ENCODE peak calls at places on chromosomes 1 and 21, in four cellular contexts. F, Y, I and M are unnamed samples. For H3K9me3 and H3K4me1, the result is how much of the 10 kb centered on the place peaks cover.

GRCh38 chr1:156823210-156823790 is 6.7 kb upstream of the SH2D2A start:
- DNase-seq in I (no peak), F (no peak), Y (peak), M (no peak)

GRCh38 chr1:14487671-14488070 is 110.8 kb upstream of the KAZN start:
- DNase-seq in I (peak), F (no peak), Y (peak), M (no peak)

GRCh38 chr1:160539896-160540858 is 17.1 kb upstream of the SLAMF6 start:
- DNase-seq in F (no peak), Y (no peak), I (peak), M (no peak)

GRCh38 chr1:239952348-239953307 is 139.1 kb upstream of the FMN2 start:
- DNase-seq in Y (peak), I (peak), F (no peak), M (no peak)

GRCh38 chr1:98824724-98825123 is 163.2 kb downstream of the SNX7 start:
- DNase-seq in F (no peak), I (no peak), Y (no peak), M (no peak)

GRCh38 chr1:10054465-10054864 is 21.7 kb downstream of the UBE4B start:
- DNase-seq in I (no peak), F (no peak), Y (no peak), M (no peak)

GRCh38 chr1:222068937-222069336 is 327.0 kb upstream of the DUSP10 start:
- DNase-seq in Y (peak), F (no peak), I (no peak), M (no peak)

GRCh38 chr1:199780091-199780490 is 247.4 kb upstream of the NR5A2 start:
- DNase-seq in I (no peak), F (no peak), Y (no peak), M (no peak)

GRCh38 chr1:236259043-236259442 is 22.7 kb downstream of the ERO1B start:
- DNase-seq in Y (no peak), I (no peak), F (no peak), M (no peak)

GRCh38 chr1:209354111-209354839 is 229.2 kb upstream of the CAMK1G start:
- DNase-seq in Y (peak), F (peak), I (peak), M (peak)

GRCh38 chr1:93251966-93252365 is 71.4 kb downstream of the CCDC18 start:
- DNase-seq in I (no peak), F (no peak), Y (no peak), M (no peak)

GRCh38 chr1:232884262-232884661 is 66.1 kb upstream of the NTPCR start:
- DNase-seq in I (no peak), F (no peak), Y (peak), M (no peak)

GRCh38 chr1:100277866-100278265 is 11.8 kb downstream of the RTCA start:
- DNase-seq in F (no peak), Y (no peak), I (no peak), M (no peak)

GRCh38 chr1:183331095-183331742 is 87.0 kb downstream of the NMNAT2 start:
- DNase-seq in I (no peak), F (no peak), Y (no peak), M (no peak)

GRCh38 chr21:45289655-45290515 is 2.2 kb upstream of the POFUT2 start:
- DNase-seq in F (no peak), I (no peak), Y (peak), M (no peak)

GRCh38 chr1:244964112-244964971 is 100.0 kb upstream of the HNRNPU start:
- DNase-seq in I (peak), Y (peak), F (no peak), M (no peak)

GRCh38 chr1:230047114-230047865 is 19.7 kb upstream of the GALNT2 start:
- DNase-seq in I (peak), Y (peak), F (no peak), M (no peak)

GRCh38 chr1:21397813-21398188 is 42.1 kb upstream of the NBPF3 start:
- DNase-seq in Y (no peak), F (no peak), I (peak), M (no peak)

GRCh38 chr1:113046569-113046968 is 26.4 kb upstream of the LRIG2 start:
- DNase-seq in I (no peak), Y (no peak), F (no peak), M (no peak)

GRCh38 chr1:28436211-28436769 is 66.8 kb downstream of the PHACTR4 start:
- DNase-seq in I (no peak), Y (peak), F (no peak), M (no peak)

GRCh38 chr1:166032901-166033371 is 133.9 kb downstream of the FAM78B start:
- DNase-seq in Y (no peak), F (peak), I (no peak), M (no peak)

GRCh38 chr1:80447533-80447932 is 1353.2 kb upstream of the ADGRL2 start:
- DNase-seq in Y (peak), I (no peak), F (no peak), M (no peak)

GRCh38 chr1:9699361-9699760 is 47.8 kb downstream of the PIK3CD start:
- DNase-seq in Y (peak), I (no peak), F (no peak), M (no peak)

GRCh38 chr1:156673387-156674121 is 3.7 kb downstream of the NES start:
- DNase-seq in F (no peak), Y (no peak), I (peak), M (no peak)

GRCh38 chr1:155206891-155207577 is 663 bp downstream of the THBS3 start:
- DNase-seq in F (peak), I (peak), Y (peak), M (peak)

GRCh38 chr21:33751120-33751519 is 108.8 kb downstream of the ITSN1 start:
- DNase-seq in Y (no peak), F (no peak), I (peak), M (no peak)

DNA sequence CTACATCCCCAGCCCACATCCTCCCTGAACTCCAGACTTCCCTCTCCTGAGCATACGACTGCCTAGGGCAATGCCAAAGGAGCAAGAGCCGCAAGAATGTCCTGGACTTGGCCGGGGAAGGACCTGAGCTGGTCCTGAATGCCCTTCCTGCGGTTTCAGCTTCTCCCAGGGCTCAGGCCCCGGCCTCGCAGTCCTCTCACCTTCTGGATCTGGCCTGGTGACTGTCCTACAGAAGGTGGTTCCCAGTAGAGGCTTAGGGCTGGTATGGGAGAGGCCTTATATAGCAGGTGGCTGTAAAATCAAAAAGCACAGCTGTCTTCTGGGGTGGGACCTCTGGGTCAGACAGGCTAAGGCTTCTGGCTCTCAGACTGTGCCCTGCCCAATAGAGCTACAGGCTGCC is at the start of gene LYPD8:
- DNase-seq in Y (no peak), F (no peak), I (no peak), M (no peak)
- H3K9me3 ChIP-seq in Y (under half), F (under half), I (under half), M (under half)

GRCh38 chr1:68188060-68188538 is 44.2 kb downstream of the WLS start:
- DNase-seq in F (no peak), I (peak), Y (no peak), M (no peak)
- TF ChIP-seq CTCF in F (no peak), I (no peak), Y (no peak), M (no peak)

GRCh38 chr1:94617139-94617805 is 75.7 kb upstream of the F3 start:
- DNase-seq in F (no peak), I (no peak), Y (peak), M (no peak)

GRCh38 chr1:94614980-94615379 is 73.4 kb upstream of the F3 start:
- DNase-seq in Y (no peak), I (no peak), F (no peak), M (peak)

GRCh38 chr1:94614168-94614815 is 72.7 kb upstream of the F3 start:
- DNase-seq in F (no peak), Y (no peak), I (no peak), M (no peak)

GRCh38 chr1:94617957-94618739 is 76.6 kb upstream of the F3 start:
- DNase-seq in Y (no peak), F (no peak), I (no peak), M (no peak)

DNA sequence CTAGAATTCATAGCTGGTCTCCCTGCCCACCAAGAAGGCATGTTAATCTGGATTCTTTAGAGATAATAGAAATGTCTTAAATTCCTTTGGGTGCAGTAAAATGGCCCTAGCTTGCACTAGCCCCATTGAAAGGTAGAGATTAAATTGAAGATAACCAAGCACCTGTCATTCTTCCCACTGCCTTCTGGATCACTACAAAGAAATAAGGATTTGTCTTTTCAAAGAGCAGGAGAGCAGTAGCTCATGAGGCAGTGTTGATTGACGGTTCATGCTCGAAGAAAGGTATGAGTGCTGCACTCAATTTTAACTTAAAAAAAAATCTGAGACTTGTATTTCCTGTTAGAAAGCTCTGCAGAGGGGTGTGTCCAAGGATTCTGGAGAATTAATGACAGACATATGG is 74.9 kb upstream of the F3 start:
- DNase-seq in Y (peak), F (no peak), I (no peak), M (no peak)
- H3K4me1 ChIP-seq in Y (half or more), F (under half), I (under half), M (under half)

DNA sequence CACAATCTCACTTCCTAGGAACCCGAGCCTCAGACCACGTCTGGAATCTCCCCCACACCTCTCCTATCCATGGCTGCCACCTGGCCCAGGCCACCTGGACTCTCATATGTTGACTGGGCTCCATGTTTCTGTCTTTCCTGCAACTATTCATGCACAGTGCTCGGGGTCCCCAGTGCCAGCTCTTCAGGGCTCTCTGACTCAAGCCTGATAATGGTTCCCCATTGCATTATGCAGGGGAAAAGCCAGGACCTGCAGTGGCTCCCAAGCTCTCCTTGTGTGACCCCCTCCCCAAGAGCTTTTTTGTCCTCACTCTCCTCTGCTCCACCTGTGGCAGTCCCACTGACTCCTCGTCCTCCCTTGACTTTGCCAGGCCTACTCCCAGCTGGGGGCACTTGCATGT is 417.6 kb downstream of the NPHP4 start:
- DNase-seq in I (no peak), Y (no peak), F (no peak), M (no peak)
- H3K9me3 ChIP-seq in I (under half), Y (under half), F (under half), M (under half)

DNA sequence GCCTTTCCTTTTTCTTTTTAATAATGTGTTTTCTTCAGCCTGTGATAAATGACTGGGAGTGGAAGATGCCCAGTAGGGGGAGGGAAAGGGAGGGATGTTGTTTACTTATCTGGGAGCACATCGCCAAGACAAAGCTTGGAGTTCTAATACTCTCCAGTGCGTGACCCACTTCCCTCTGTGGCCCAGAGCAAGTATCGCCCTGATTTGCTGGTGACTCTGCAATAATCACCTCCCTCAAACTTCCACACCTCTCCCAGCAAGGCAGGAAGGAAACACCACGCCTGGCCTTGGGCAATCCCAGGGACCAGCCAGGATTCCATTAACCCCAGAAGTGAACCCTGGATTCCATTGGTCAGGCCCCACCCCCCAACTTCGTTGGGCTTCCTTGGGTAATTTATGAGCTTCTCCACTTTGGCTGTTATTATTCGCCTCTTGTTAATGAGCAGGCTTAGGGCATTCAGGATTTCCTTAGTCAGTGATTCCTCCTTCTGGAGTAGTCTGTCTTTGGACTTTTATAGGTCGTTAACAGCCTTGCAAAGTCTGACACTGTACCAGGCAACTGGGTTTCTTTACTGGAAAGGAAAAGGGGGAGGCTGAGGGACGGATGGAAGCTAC is 24.3 kb upstream of the GRHL3 start:
- DNase-seq in F (no peak), Y (peak), I (peak), M (peak)
- TF ChIP-seq CTCF in F (no peak), Y (no peak), I (peak), M (no peak)

GRCh38 chr1:224340711-224341384 is 10.9 kb upstream of the NVL start:
- DNase-seq in Y (peak), F (peak), I (peak), M (peak)
- H3K4me1 ChIP-seq in Y (under half), F (under half), I (under half), M (under half)

GRCh38 chr1:79037085-79037484 is 30.6 kb upstream of the ADGRL4 start:
- DNase-seq in F (no peak), Y (no peak), I (no peak), M (no peak)
- H3K9me3 ChIP-seq in F (under half), Y (under half), I (under half), M (under half)

DNA sequence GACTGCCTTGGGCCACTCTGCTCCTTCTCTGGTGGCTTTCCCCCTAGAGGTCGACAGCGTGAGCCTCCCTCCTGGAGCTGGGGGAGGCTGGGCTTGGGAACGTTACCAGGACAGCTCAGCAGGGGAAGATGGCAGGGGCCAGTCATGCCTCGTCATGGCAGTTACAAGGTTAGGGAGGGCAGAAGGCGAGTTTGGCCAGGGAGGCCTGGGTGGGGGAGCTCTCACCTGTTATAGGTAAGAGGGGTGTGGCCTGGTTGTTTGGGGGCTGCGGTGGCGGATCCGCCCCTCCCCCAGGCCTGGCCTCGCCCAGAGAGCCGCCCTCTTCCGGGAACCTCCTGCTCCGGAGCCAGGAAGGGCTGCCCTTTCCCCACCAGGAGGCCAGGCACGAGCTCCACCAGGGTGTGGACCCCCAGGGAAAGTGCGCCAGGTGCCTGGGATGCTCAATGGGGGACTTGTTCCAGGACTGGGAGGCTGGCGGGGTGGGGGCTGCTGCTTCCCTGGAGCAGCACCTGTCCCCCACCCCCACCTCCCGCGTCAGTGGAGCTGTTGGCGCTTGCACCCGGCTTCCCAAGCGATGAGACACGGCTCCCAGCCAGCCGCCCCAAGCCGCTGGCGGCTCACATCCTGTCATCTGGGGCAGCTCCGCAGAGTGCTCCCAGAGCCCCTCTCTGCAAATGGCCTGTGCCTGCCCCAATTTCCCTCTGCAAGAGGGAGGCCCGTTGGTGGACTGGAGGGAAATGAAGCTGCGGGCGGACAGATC is 23.6 kb upstream of the PKP1 start:
- DNase-seq in Y (no peak), F (no peak), I (peak), M (no peak)
- TF ChIP-seq CTCF in Y (no peak), F (no peak), I (no peak), M (no peak)